ENCODE peak calls at places on chromosome 2, in nine cellular contexts. R is GM23248; Q is left ventricle myocardium inferior; L is bronchial epithelial cell; Z is IMR-90; V is naive thymus-derived CD4-positive, alpha-beta T cell; F is right atrium auricular region; C is mesenchymal stem cell; N is CD4-positive, alpha-beta T cell. M is an unnamed sample. For H3K27me3, the result is how much of the 10 kb centered on the place peaks cover.

GRCh38 chr2:84694088-84694622 is 177.9 kb downstream of the DNAH6 start:
- DNase-seq in R (no peak), Q (no peak), L (no peak), Z (no peak), V (peak), F (no peak), C (no peak), N (no peak), M (no peak)

GRCh38 chr2:131127076-131127475 is 21.9 kb downstream of the PLEKHB2 start:
- DNase-seq in R (no peak), Q (no peak), L (no peak), Z (no peak), V (no peak), F (no peak), C (no peak), N (no peak), M (no peak)

GRCh38 chr2:106705877-106706276 is 180.1 kb downstream of the ST6GAL2 start:
- DNase-seq in R (no peak), Q (no peak), L (no peak), Z (no peak), V (no peak), F (no peak), C (no peak), N (no peak), M (no peak)

GRCh38 chr2:200383380-200384110 is 77.1 kb downstream of the SPATS2L start:
- DNase-seq in R (peak), Q (no peak), L (peak), Z (peak), V (no peak), F (no peak), C (peak), N (no peak), M (peak)

GRCh38 chr2:100964222-100964621 is 37.9 kb upstream of the RPL31 start:
- DNase-seq in R (no peak), Q (no peak), L (no peak), Z (no peak), V (no peak), F (no peak), C (no peak), N (no peak), M (no peak)

GRCh38 chr2:160377204-160377995 is 116.2 kb downstream of the RBMS1 start:
- DNase-seq in R (no peak), Q (no peak), L (no peak), Z (peak), V (no peak), F (no peak), C (no peak), N (no peak), M (peak)

GRCh38 chr2:145305854-145306253 is 785.9 kb upstream of the ZEB2 start:
- DNase-seq in R (no peak), Q (no peak), L (no peak), Z (no peak), V (no peak), F (no peak), C (no peak), N (no peak), M (no peak)

GRCh38 chr2:100018794-100019193 is 123.6 kb downstream of the AFF3 start:
- DNase-seq in R (peak), Q (no peak), L (peak), Z (peak), V (no peak), F (no peak), C (peak), N (no peak), M (peak)

GRCh38 chr2:141711627-141712026 is 419.2 kb downstream of the LRP1B start:
- DNase-seq in R (no peak), Q (no peak), L (no peak), Z (no peak), V (no peak), F (no peak), C (peak), N (no peak), M (no peak)

GRCh38 chr2:237715459-237715947 is 83.1 kb upstream of the RBM44 start:
- DNase-seq in R (no peak), Q (no peak), L (no peak), Z (no peak), V (no peak), F (peak), C (no peak), N (no peak), M (peak)

GRCh38 chr2:239246723-239247122 is 154.1 kb downstream of the HDAC4 start:
- DNase-seq in R (no peak), Q (no peak), L (peak), Z (no peak), V (no peak), F (no peak), C (no peak), N (no peak), M (no peak)

GRCh38 chr2:217650716-217651360 is 352.0 kb downstream of the TNS1 start:
- DNase-seq in R (peak), Q (no peak), L (peak), Z (peak), V (no peak), F (no peak), C (peak), N (no peak), M (peak)

GRCh38 chr2:230920167-230920566 is 4.9 kb downstream of the GPR55 start:
- DNase-seq in R (no peak), Q (no peak), L (no peak), Z (no peak), V (no peak), F (no peak), C (no peak), N (no peak), M (no peak)

GRCh38 chr2:230922951-230923717 is 1.9 kb downstream of the GPR55 start:
- DNase-seq in R (no peak), Q (no peak), L (no peak), Z (no peak), V (no peak), F (no peak), C (no peak), N (peak), M (no peak)

GRCh38 chr2:230921806-230922595 is 3.0 kb downstream of the GPR55 start:
- DNase-seq in R (no peak), Q (no peak), L (no peak), Z (no peak), V (no peak), F (no peak), C (no peak), N (peak), M (no peak)

GRCh38 chr2:230919240-230919639 is 5.8 kb downstream of the GPR55 start:
- DNase-seq in R (no peak), Q (no peak), L (no peak), Z (no peak), V (no peak), F (no peak), C (no peak), N (no peak), M (no peak)

DNA sequence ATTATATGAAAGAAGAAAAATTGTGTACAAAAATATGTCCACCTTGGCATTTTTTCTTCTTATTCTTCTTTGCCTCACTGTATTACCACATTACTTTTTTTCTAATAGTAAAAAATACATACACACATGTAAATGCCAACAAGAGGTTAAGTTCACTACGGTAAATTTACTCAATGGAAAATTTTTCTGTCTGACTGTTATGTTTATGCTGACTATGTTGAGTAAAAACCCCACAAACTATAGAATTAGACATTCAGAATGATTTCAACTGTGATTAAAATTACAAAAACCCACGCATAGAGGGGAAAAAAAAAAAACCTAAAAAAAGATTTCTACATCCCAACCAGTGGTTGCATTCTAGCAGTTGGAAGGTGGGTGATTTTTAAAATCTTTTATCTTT is 5.4 kb downstream of the GPR55 start:
- DNase-seq in R (no peak), Q (no peak), L (no peak), Z (no peak), V (no peak), F (no peak), C (no peak), N (no peak), M (no peak)
- H3K27me3 ChIP-seq in R (half or more), Q (under half), L (under half), Z (under half), V (under half), F (under half), C (under half), N (under half), M (under half)

DNA sequence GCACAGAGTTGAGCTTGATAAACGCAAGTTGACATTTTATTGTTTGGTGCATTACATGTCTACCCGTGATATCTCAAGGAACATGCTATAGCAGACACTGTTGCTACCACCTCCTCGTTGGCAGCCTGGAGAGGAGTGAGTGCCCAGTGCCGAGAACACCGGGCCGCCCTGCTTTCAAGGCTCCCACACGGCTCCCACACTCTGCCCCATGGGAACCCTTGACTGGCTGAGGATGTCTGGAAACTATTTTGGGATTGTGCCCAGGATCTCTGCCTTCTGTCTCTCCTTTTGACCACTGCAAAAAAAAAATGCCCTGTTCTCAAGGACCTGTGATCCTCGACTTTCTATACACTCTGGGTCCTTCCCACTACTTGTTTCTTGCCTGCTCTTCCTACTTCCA is 21.1 kb downstream of the TET3 start:
- DNase-seq in R (peak), Q (no peak), L (no peak), Z (no peak), V (no peak), F (no peak), C (no peak), N (no peak), M (no peak)
- H3K27me3 ChIP-seq in R (under half), Q (under half), L (under half), Z (under half), V (under half), F (under half), C (under half), N (under half), M (under half)

DNA sequence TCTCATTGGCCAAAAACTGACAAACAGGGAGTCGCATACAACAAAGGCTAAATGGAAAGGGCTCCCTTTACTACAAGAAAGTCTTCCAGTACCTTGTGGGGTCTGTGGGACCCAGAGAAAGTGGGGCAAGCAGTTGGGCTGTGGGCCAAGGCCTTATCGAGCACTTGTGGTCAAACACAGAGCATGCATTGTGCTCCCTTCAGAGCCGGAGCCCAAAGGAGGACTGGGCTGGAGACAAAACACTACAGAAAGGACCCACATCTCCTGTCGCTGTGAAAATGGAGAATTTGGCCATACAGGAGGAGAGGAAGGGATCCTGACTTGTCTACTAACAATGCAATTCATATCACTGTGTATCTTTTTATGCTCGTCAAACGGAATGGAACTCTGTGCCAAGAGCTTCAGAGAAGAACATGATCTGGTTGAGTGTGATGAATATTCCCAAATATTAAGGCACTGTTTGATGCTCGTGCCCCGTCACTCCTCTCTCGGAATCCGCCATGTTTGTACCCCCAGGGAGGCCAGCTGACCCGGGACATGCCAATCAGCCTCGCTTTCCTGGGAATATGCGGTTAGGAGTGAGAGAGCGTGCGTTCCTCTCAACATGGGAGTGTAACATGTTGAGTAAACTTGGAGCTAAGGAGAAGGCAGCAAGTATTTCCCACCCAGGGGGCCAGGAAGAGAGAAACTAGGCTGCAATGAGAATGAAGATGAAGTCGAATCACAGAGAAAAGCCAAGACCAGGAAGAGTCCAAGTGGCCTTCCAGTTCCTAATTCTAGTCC is 36.9 kb upstream of the SLC1A4 start:
- DNase-seq in R (no peak), Q (no peak), L (no peak), Z (peak), V (no peak), F (no peak), C (peak), N (no peak), M (no peak)
- H3K27me3 ChIP-seq in R (under half), Q (under half), L (under half), Z (under half), V (under half), F (under half), C (under half), N (under half), M (under half)

DNA sequence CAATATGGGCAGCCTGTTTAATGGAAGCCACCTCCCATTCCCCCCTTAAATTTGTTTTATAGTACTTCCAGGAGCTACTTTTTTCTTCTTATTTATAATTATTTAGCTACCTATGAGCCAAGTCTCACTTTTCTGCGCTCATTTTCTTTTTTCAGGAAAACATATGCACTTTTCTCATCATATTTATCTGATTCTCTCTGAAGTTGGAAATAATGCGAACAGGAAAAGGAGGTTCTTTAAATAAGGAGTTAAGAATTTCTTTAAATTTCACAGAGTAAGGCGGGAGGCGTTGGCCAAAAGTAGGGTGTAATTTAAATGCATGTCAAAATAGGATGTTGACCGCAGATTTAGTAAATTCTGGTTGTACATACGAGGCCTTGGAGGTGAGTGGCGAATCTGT is 9.9 kb downstream of the TBR1 start:
- DNase-seq in R (no peak), Q (no peak), L (no peak), Z (no peak), V (no peak), F (no peak), C (no peak), N (no peak), M (no peak)
- H3K27me3 ChIP-seq in R (half or more), Q (half or more), L (under half), Z (half or more), V (under half), F (half or more), C (half or more), N (half or more), M (half or more)

DNA sequence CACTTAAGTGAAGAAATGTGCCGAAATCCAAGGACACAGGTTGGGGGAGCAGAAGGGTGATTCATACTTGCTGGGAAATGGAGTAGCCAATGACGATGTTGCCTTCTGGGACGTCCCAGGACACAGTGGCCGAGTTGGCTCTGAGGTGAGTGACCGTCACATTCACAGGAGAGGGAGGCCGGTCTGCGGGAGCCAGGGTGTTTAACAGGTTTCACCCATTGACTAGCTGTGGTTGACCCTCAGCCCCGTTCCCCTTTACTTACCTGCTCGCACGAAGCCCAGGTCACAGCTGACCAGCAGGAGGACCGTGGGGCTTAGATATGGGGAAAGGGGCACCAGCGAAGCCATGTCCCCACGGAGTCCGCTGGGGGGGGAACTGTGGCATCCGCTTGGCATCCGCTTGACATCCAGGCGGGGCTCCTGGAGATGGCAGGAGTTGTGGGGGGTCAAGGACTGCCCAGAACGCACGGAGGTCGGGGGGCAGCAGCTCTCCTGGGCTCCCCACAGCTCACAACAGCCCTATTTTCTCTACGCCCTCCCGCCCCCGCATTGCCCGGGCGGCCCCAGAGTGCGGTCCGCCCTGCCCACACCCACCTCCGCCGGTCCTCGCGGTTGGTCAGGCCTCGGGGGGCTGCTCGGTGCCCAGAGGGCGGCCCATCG is 586 bp downstream of the FNDC4 start:
- DNase-seq in R (peak), Q (peak), L (no peak), Z (peak), V (no peak), F (peak), C (peak), N (no peak), M (peak)
- H3K27me3 ChIP-seq in R (under half), Q (under half), L (under half), Z (under half), V (under half), F (under half), C (under half), N (half or more), M (under half)

GRCh38 chr2:125562924-125563323 is 1093.0 kb upstream of the GYPC start:
- DNase-seq in R (no peak), Q (no peak), L (no peak), Z (no peak), V (no peak), F (no peak), C (no peak), N (no peak), M (no peak)

GRCh38 chr2:125560855-125561254 is 1095.1 kb upstream of the GYPC start:
- DNase-seq in R (no peak), Q (no peak), L (no peak), Z (no peak), V (no peak), F (no peak), C (no peak), N (no peak), M (no peak)

GRCh38 chr2:125561302-125561701 is 1094.7 kb upstream of the GYPC start:
- DNase-seq in R (no peak), Q (no peak), L (no peak), Z (no peak), V (no peak), F (no peak), C (no peak), N (no peak), M (no peak)

GRCh38 chr2:125564471-125564870 is 1091.5 kb upstream of the GYPC start:
- DNase-seq in R (no peak), Q (no peak), L (no peak), Z (no peak), V (no peak), F (no peak), C (no peak), N (no peak), M (no peak)

DNA sequence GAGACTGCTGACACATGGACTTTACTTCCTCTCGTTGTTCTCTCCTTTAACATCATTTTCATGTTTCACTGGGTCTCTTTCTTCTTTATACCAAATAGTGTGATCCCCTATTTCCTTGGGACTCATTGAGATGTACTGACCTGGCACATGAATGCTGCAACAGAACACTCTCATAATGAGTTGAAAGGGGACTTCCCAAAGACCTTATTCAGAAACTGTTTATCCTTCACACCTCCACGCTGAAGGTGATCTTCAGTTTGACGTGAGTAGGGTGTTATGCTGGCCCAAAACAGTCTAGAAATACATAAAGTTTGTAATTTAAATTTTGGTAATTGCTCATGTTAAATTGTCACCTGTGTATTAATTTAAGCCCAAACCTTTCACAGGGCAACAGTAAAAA is 1096.8 kb upstream of the GYPC start:
- DNase-seq in R (no peak), Q (no peak), L (no peak), Z (no peak), V (no peak), F (no peak), C (no peak), N (no peak), M (no peak)
- H3K27me3 ChIP-seq in R (under half), Q (under half), L (under half), Z (under half), V (under half), F (under half), C (under half), N (under half), M (under half)

GRCh38 chr2:205769879-205770278 is 87.6 kb downstream of the NRP2 start:
- DNase-seq in R (no peak), Q (no peak), L (peak), Z (peak), V (no peak), F (no peak), C (no peak), N (no peak), M (peak)

GRCh38 chr2:205770557-205770956 is 88.3 kb downstream of the NRP2 start:
- DNase-seq in R (no peak), Q (no peak), L (no peak), Z (peak), V (no peak), F (no peak), C (no peak), N (no peak), M (no peak)

GRCh38 chr2:205769494-205769848 is 87.2 kb downstream of the NRP2 start:
- DNase-seq in R (peak), Q (no peak), L (peak), Z (peak), V (no peak), F (no peak), C (peak), N (no peak), M (peak)

GRCh38 chr2:205771666-205772065 is 89.4 kb downstream of the NRP2 start:
- DNase-seq in R (no peak), Q (no peak), L (peak), Z (no peak), V (no peak), F (no peak), C (peak), N (no peak), M (no peak)

GRCh38 chr2:205771063-205771462 is 88.8 kb downstream of the NRP2 start:
- DNase-seq in R (no peak), Q (no peak), L (no peak), Z (peak), V (no peak), F (no peak), C (peak), N (no peak), M (peak)
- H3K27me3 ChIP-seq in R (under half), Q (under half), L (under half), Z (under half), V (under half), F (under half), C (under half), N (under half), M (under half)

GRCh38 chr2:168915433-168916328 is 14.6 kb downstream of the G6PC2 start:
- DNase-seq in R (no peak), Q (no peak), L (no peak), Z (no peak), V (no peak), F (no peak), C (no peak), N (no peak), M (no peak)
- H3K27me3 ChIP-seq in R (half or more), Q (under half), L (under half), Z (under half), V (under half), F (under half), C (under half), N (under half), M (under half)

DNA sequence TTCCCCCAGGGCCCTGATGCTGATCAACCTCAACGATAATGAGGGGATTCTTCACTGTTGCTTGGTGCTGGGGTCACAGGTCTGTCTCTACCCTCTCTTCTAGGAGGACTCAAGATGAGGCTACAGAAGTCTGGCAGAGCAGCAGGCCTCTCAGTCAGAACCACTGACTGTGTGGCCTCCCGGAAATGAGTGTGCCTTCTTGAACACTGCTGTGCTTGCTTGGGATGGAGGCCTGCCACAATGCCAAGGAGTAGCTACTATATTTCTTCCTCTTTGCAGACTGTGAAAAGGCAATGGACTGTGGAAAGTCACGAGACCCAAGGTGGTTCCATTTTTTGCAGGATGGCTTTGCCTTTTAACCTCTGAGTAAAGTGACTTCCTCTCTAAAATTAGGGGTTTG is 5.8 kb upstream of the HOXD1 start:
- DNase-seq in R (no peak), Q (no peak), L (no peak), Z (no peak), V (no peak), F (no peak), C (no peak), N (no peak), M (no peak)
- H3K27me3 ChIP-seq in R (under half), Q (half or more), L (under half), Z (under half), V (under half), F (under half), C (half or more), N (half or more), M (under half)